ENCODE peak calls at places on chromosomes 4 and X, in six cellular contexts. F is astrocyte of the spinal cord, N is brain microvascular endothelial cell, Y is lower lobe of right lung, B is tibial artery, L is sigmoid colon. W is an unnamed sample.
A peak's percentile ranks its signal among the peaks of the same experiment; 100 is the strongest.

GRCh38 chr4:107276052-107276451 is 239.9 kb upstream of the DKK2 start:
- DNase-seq in Y (no peak), B (no peak), L (no peak), N (no peak), F (no peak), W (no peak)

GRCh38 chr4:60759518-60760245 is 440.4 kb upstream of the ADGRL3 start:
- DNase-seq in F (no peak), Y (no peak), B (no peak), N (no peak), L (no peak), W (no peak)

GRCh38 chr4:114173968-114174367 is 194.5 kb upstream of the ARSJ start:
- DNase-seq in L (no peak), Y (no peak), B (no peak), F (no peak), N (no peak), W (no peak)

GRCh38 chr4:83561381-83561780 is 25.5 kb downstream of the GPAT3 start:
- DNase-seq in N (peak; percentile 12), L (no peak), Y (no peak), F (peak; percentile 43), B (peak; percentile 33), W (no peak)

GRCh38 chrX:125620715-125621587 is 301.3 kb downstream of the TEX13C start:
- DNase-seq in N (no peak), L (no peak), Y (no peak), B (no peak), F (no peak), W (no peak)

GRCh38 chr4:87018751-87019150 is 83.9 kb downstream of the AFF1 start:
- DNase-seq in F (no peak), N (no peak), B (no peak), L (no peak), Y (no peak), W (no peak)

GRCh38 chr4:71692198-71692597 is 91.7 kb downstream of the GC start:
- DNase-seq in F (no peak), Y (no peak), L (no peak), B (no peak), N (no peak), W (no peak)

GRCh38 chrX:65707153-65707552 is 39.7 kb downstream of the MSN start:
- DNase-seq in L (no peak), N (no peak), B (no peak), Y (no peak), F (no peak), W (no peak)

GRCh38 chrX:20442597-20442996 is 175.9 kb upstream of the RPS6KA3 start:
- DNase-seq in Y (peak; percentile 88), N (peak; percentile 67), L (peak; percentile 84), B (peak; percentile 72), F (peak; percentile 61), W (peak; percentile 20)

GRCh38 chr4:138405934-138406567 is 163.9 kb upstream of the SLC7A11 start:
- DNase-seq in L (no peak), B (no peak), F (no peak), Y (no peak), N (peak; percentile 7), W (peak; percentile 12)

GRCh38 chr4:41079871-41080565 is 134.3 kb downstream of the APBB2 start:
- DNase-seq in N (no peak), F (no peak), Y (no peak), B (no peak), L (no peak), W (no peak)

GRCh38 chr4:157099506-157099905 is 23.6 kb downstream of the GLRB start:
- DNase-seq in N (no peak), B (no peak), F (no peak), Y (no peak), L (no peak), W (no peak)

GRCh38 chr4:74659576-74660411 is 134.5 kb downstream of the BTC start:
- DNase-seq in N (peak; percentile 93), F (peak; percentile 99), B (no peak), Y (no peak), L (no peak), W (no peak)

GRCh38 chr4:126748736-126749135 is 884.0 kb upstream of the INTU start:
- DNase-seq in N (no peak), L (no peak), Y (no peak), F (peak; percentile 33), B (no peak), W (no peak)

GRCh38 chr4:8283161-8283560 is 13.6 kb downstream of the HTRA3 start:
- DNase-seq in F (no peak), N (no peak), B (no peak), L (peak; percentile 61), Y (no peak), W (no peak)

GRCh38 chrX:11212741-11213140 is 80.5 kb upstream of the AMELX start:
- DNase-seq in B (no peak), N (no peak), L (no peak), Y (no peak), F (no peak), W (no peak)

GRCh38 chrX:141185366-141185765 is 8.4 kb upstream of the LDOC1 start:
- DNase-seq in Y (no peak), N (no peak), B (no peak), L (no peak), F (no peak), W (no peak)

GRCh38 chrX:30930143-30930542 is 41.1 kb upstream of the TAB3 start:
- DNase-seq in N (no peak), Y (no peak), B (no peak), L (no peak), F (no peak), W (no peak)

GRCh38 chr4:87559090-87559837 is 30.1 kb upstream of the SPARCL1 start:
- DNase-seq in N (no peak), B (no peak), Y (no peak), F (no peak), L (no peak), W (peak; percentile 25)

GRCh38 chrX:24355095-24355494 is 5.3 kb upstream of the SUPT20HL1 start:
- DNase-seq in Y (no peak), L (no peak), N (no peak), F (no peak), B (no peak), W (no peak)

GRCh38 chrX:115892787-115893671 is 277.5 kb upstream of the AGTR2 start:
- DNase-seq in F (peak; percentile 71), N (peak; percentile 28), L (peak; percentile 80), Y (no peak), B (no peak), W (peak; percentile 75)

GRCh38 chrX:111376897-111377601 is 34.9 kb downstream of the DCX start:
- DNase-seq in L (no peak), F (no peak), N (no peak), Y (no peak), B (no peak), W (no peak)

GRCh38 chrX:69388526-69388925 is 115.6 kb upstream of the NALF2 start:
- DNase-seq in Y (no peak), B (peak; percentile 20), N (no peak), L (no peak), F (no peak), W (no peak)

GRCh38 chrX:71301195-71301924 is at the start of gene ITGB1BP2:
- DNase-seq in F (no peak), B (peak; percentile 19), L (peak; percentile 66), Y (no peak), N (no peak), W (no peak)

GRCh38 chr4:47104986-47105385 is 73.6 kb downstream of the GABRB1 start:
- DNase-seq in Y (no peak), F (no peak), N (no peak), B (no peak), L (no peak), W (no peak)
- H3K4me3 ChIP-seq in Y (no peak overlapping the region), F (no peak overlapping the region), N (no peak overlapping the region), B (no peak overlapping the region), L (no peak overlapping the region), W (no peak overlapping the region)

GRCh38 chr4:36006226-36006625 is 238.1 kb downstream of the ARAP2 start:
- DNase-seq in F (peak; percentile 60), N (no peak), L (no peak), B (no peak), Y (no peak), W (no peak)
- TF ChIP-seq CTCF in F (no peak), N (no peak), L (no peak), B (no peak), Y (no peak), W (no peak)

GRCh38 chrX:40003071-40003981 is 94.4 kb downstream of the BCOR start:
- DNase-seq in B (no peak), F (no peak), Y (no peak), N (no peak), L (no peak), W (no peak)
- H3K4me3 ChIP-seq in B (no peak overlapping the region), F (no peak overlapping the region), Y (no peak overlapping the region), N (no peak overlapping the region), L (no peak overlapping the region), W (no peak overlapping the region)

GRCh38 chr4:24752140-24752539 is 43.2 kb upstream of the SOD3 start:
- DNase-seq in B (no peak), L (no peak), F (no peak), Y (no peak), N (no peak), W (no peak)

GRCh38 chr4:24748023-24748422 is 47.4 kb upstream of the SOD3 start:
- DNase-seq in F (no peak), Y (no peak), N (no peak), B (no peak), L (no peak), W (no peak)

GRCh38 chr4:24750106-24750505 is 45.3 kb upstream of the SOD3 start:
- DNase-seq in F (no peak), B (no peak), L (no peak), N (no peak), Y (no peak), W (no peak)

GRCh38 chr4:24747234-24747975 is 48.0 kb upstream of the SOD3 start:
- DNase-seq in F (no peak), N (no peak), L (no peak), Y (no peak), B (no peak), W (no peak)

DNA sequence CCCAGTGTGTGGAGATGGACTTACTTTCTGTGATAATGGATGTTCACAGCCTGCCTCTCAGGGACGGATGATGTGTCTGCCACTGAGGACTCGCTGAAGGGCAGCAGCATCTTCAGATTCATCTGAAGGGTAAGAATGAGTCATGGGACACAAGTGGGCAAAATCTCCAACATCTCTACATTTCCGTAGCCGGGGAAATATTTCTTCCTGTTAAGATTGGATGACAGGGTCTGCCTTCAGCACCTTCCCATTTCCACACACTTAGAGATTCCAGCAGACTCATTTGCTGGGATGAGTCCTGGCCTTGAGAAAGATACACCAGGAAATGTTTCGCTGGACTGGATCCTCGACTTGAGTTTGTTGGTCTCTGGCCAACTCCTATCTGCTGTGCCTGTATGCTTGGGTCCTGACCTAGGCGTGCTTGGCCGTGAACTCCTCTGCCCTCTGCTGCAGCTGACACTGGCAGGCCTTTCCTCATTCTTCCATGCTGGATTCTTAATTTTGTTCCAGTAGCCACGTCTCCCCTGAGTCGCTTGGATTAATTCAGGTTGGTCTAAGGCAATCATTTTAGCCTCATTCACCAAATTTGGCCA is 46.5 kb upstream of the SOD3 start:
- DNase-seq in N (no peak), B (no peak), L (no peak), Y (no peak), F (no peak), W (no peak)
- TF ChIP-seq CTCF in N (no peak), B (no peak), L (no peak), Y (no peak), F (no peak), W (no peak)